ENCODE peak calls at places on chromosome 2, in seven cellular contexts. T is body of pancreas; A is CD4-positive, CD25-positive, alpha-beta regulatory T cell; L is IMR-90; J is left ventricle myocardium superior; I is fibroblast of mammary gland; V is activated CD4-positive, alpha-beta T cell treated with anti-CD3 and anti-CD28 coated beads, Interleukin-2, amount 50 U/mL, for 24 hours. S is an unnamed sample.

GRCh38 chr2:191013617-191013875 is 425 bp downstream of the STAT1 start:
- DNase-seq in T (no peak), A (no peak), L (no peak), J (no peak), I (peak; percentile 25), V (no peak), S (no peak)

GRCh38 chr2:74871414-74871813 is 37.5 kb downstream of the HK2 start:
- DNase-seq in T (no peak), A (no peak), L (no peak), J (no peak), I (no peak), V (no peak), S (no peak)

GRCh38 chr2:188293601-188294482 is 2.2 kb downstream of the GULP1 start:
- DNase-seq in T (peak; percentile 82), A (no peak), L (peak; percentile 78), J (peak; percentile 65), I (peak; percentile 79), V (no peak), S (no peak)

GRCh38 chr2:177282101-177282573 is 17.6 kb upstream of the NFE2L2 start:
- DNase-seq in T (no peak), A (no peak), L (peak; percentile 47), J (peak; percentile 58), I (peak; percentile 34), V (no peak), S (no peak)

GRCh38 chr2:67137699-67138098 is 259.4 kb upstream of the ETAA1 start:
- DNase-seq in T (no peak), A (no peak), L (no peak), J (no peak), I (no peak), V (no peak), S (no peak)

GRCh38 chr2:106719222-106719621 is 166.7 kb downstream of the ST6GAL2 start:
- DNase-seq in T (no peak), A (no peak), L (no peak), J (no peak), I (no peak), V (no peak), S (no peak)

GRCh38 chr2:89833116-89833779 is 1141.8 kb downstream of the RPIA start:
- DNase-seq in T (no peak), A (no peak), L (peak; percentile 46), J (no peak), I (peak; percentile 31), V (no peak), S (no peak)

GRCh38 chr2:36376992-36377738 is 21.6 kb downstream of the CRIM1 start:
- DNase-seq in T (no peak), A (no peak), L (no peak), J (peak; percentile 42), I (no peak), V (no peak), S (no peak)

GRCh38 chr2:38940746-38941145 is 51.1 kb downstream of the ARHGEF33 start:
- DNase-seq in T (no peak), A (no peak), L (no peak), J (no peak), I (peak; percentile 11), V (no peak), S (no peak)

GRCh38 chr2:197614532-197614931 is 60.9 kb downstream of the RFTN2 start:
- DNase-seq in T (no peak), A (no peak), L (no peak), J (no peak), I (no peak), V (no peak), S (no peak)

GRCh38 chr2:23120161-23120560 is 264.8 kb upstream of the KLHL29 start:
- DNase-seq in T (no peak), A (no peak), L (no peak), J (no peak), I (no peak), V (no peak), S (no peak)

GRCh38 chr2:85753035-85753524 is 711 bp upstream of the ATOH8 start:
- DNase-seq in T (no peak), A (no peak), L (no peak), J (peak; percentile 25), I (no peak), V (no peak), S (no peak)

GRCh38 chr2:830419-831224 is 120.0 kb upstream of the SNTG2 start:
- DNase-seq in T (no peak), A (no peak), L (no peak), J (no peak), I (no peak), V (no peak), S (no peak)

GRCh38 chr2:10982931-10983701 is 71.4 kb downstream of the KCNF1 start:
- DNase-seq in T (no peak), A (no peak), L (peak; percentile 16), J (peak; percentile 79), I (no peak), V (no peak), S (no peak)

GRCh38 chr2:149994057-149994728 is 406.6 kb upstream of the MMADHC start:
- DNase-seq in T (peak; percentile 18), A (no peak), L (peak; percentile 43), J (no peak), I (peak; percentile 59), V (no peak), S (no peak)

GRCh38 chr2:164967781-164968228 is 12.5 kb upstream of the SLC38A11 start:
- DNase-seq in T (no peak), A (no peak), L (peak; percentile 99), J (no peak), I (peak; percentile 77), V (no peak), S (no peak)

GRCh38 chr2:73890301-73891092 is 2.3 kb upstream of the ACTG2 start:
- DNase-seq in T (no peak), A (no peak), L (peak; percentile 67), J (no peak), I (peak; percentile 8), V (no peak), S (no peak)

GRCh38 chr2:80238692-80239469 is 65.7 kb downstream of the LRRTM1 start:
- DNase-seq in T (peak; percentile 43), A (no peak), L (peak; percentile 42), J (peak; percentile 31), I (peak; percentile 49), V (no peak), S (no peak)

GRCh38 chr2:171482877-171483276 is 39.4 kb upstream of the CYBRD1 start:
- DNase-seq in T (no peak), A (no peak), L (peak; percentile 27), J (no peak), I (no peak), V (no peak), S (no peak)

GRCh38 chr2:242085941-242086621 is 216.6 kb downstream of the RTP5 start:
- DNase-seq in T (peak; percentile 76), A (no peak), L (peak; percentile 1), J (peak; percentile 70), I (peak; percentile 35), V (no peak), S (no peak)

GRCh38 chr2:63780483-63781155 is 61.1 kb upstream of the UGP2 start:
- DNase-seq in T (no peak), A (no peak), L (no peak), J (no peak), I (no peak), V (no peak), S (no peak)

GRCh38 chr2:222756951-222757645 is 85.6 kb downstream of the MOGAT1 start:
- DNase-seq in T (no peak), A (no peak), L (peak; percentile 75), J (no peak), I (peak; percentile 81), V (no peak), S (no peak)

GRCh38 chr2:160091381-160091780 is 29.0 kb upstream of the PLA2R1 start:
- DNase-seq in T (no peak), A (no peak), L (peak; percentile 54), J (no peak), I (peak; percentile 66), V (no peak), S (no peak)

GRCh38 chr2:63052411-63053234 is 2.0 kb downstream of the OTX1 start:
- DNase-seq in T (no peak), A (no peak), L (no peak), J (no peak), I (no peak), V (no peak), S (no peak)

GRCh38 chr2:69946351-69947077 is 14.9 kb downstream of the ASPRV1 start:
- DNase-seq in T (no peak), A (peak; percentile 24), L (peak; percentile 74), J (no peak), I (peak; percentile 64), V (peak; percentile 11), S (no peak)

GRCh38 chr2:190583507-190584337 is 49.2 kb upstream of the NEMP2 start:
- DNase-seq in T (no peak), A (no peak), L (no peak), J (peak; percentile 73), I (peak; percentile 17), V (no peak), S (no peak)

GRCh38 chr2:118805061-118805690 is 42.3 kb downstream of the EN1 start:
- DNase-seq in T (no peak), A (no peak), L (no peak), J (no peak), I (peak; percentile 33), V (no peak), S (no peak)

GRCh38 chr2:120404941-120405768 is 59.2 kb downstream of the INHBB start:
- DNase-seq in T (no peak), A (no peak), L (no peak), J (no peak), I (no peak), V (no peak), S (no peak)

GRCh38 chr2:96769816-96770215 is 9.1 kb downstream of the CNNM4 start:
- DNase-seq in T (no peak), A (no peak), L (no peak), J (peak; percentile 88), I (no peak), V (no peak), S (no peak)

GRCh38 chr2:199903111-199903510 is 8.0 kb upstream of the C2orf69 start:
- DNase-seq in T (no peak), A (no peak), L (no peak), J (no peak), I (peak; percentile 23), V (no peak), S (no peak)

GRCh38 chr2:233803292-233803911 is 25.3 kb downstream of the MROH2A start:
- DNase-seq in T (no peak), A (no peak), L (no peak), J (no peak), I (no peak), V (no peak), S (no peak)

GRCh38 chr2:118675531-118675930 is 171.9 kb downstream of the EN1 start:
- DNase-seq in T (no peak), A (no peak), L (no peak), J (no peak), I (no peak), V (no peak), S (no peak)

GRCh38 chr2:13106302-13106701 is 389.6 kb downstream of the TRIB2 start:
- DNase-seq in T (no peak), A (no peak), L (no peak), J (no peak), I (no peak), V (no peak), S (no peak)

GRCh38 chr2:28624798-28625701 is 126.6 kb upstream of the PPP1CB start:
- DNase-seq in T (peak; percentile 74), A (peak; percentile 57), L (peak; percentile 63), J (peak; percentile 75), I (no peak), V (peak; percentile 22), S (no peak)

GRCh38 chr2:105324732-105325131 is 4.8 kb downstream of the TGFBRAP1 start:
- DNase-seq in T (no peak), A (no peak), L (peak; percentile 62), J (no peak), I (no peak), V (no peak), S (no peak)

GRCh38 chr2:127623388-127624320 is 22.3 kb upstream of the GPR17 start:
- DNase-seq in T (peak; percentile 7), A (no peak), L (peak; percentile 64), J (peak; percentile 28), I (peak; percentile 60), V (no peak), S (no peak)

GRCh38 chr2:236928353-236929153 is 157.1 kb upstream of the COPS8 start:
- DNase-seq in T (no peak), A (no peak), L (no peak), J (no peak), I (no peak), V (no peak), S (no peak)

GRCh38 chr2:88698498-88699233 is 7.2 kb downstream of the RPIA start:
- DNase-seq in T (peak; percentile 79), A (no peak), L (no peak), J (no peak), I (no peak), V (no peak), S (no peak)